ENCODE peak calls at places on chromosomes 1 and 21, in six cellular contexts. E is hippocampal formation, V is right lobe of liver, G is IMR-90, K is ELR, P is A549. Y is an unnamed sample.

GRCh38 chr1:171653796-171654704 is 1.6 kb upstream of the MYOC start:
- DNase-seq in V (peak), K (no peak), E (no peak), G (peak), P (no peak), Y (no peak)

GRCh38 chr1:61956012-61956645 is 213.8 kb downstream of the PATJ start:
- DNase-seq in E (no peak), G (no peak), K (no peak), V (no peak), P (no peak), Y (no peak)

GRCh38 chr1:156502396-156502748 is 1.8 kb upstream of the MEF2D start:
- DNase-seq in G (no peak), K (no peak), V (no peak), E (no peak), P (peak), Y (no peak)

GRCh38 chr1:55064861-55065263 is 25.5 kb downstream of the PCSK9 start:
- DNase-seq in V (peak), K (peak), E (no peak), G (peak), P (peak), Y (no peak)

GRCh38 chr1:113255038-113255727 is 135.1 kb upstream of the MAGI3 start:
- DNase-seq in V (peak), P (no peak), K (no peak), G (no peak), E (no peak), Y (no peak)

GRCh38 chr1:151570819-151571218 is 30.7 kb downstream of the TUFT1 start:
- DNase-seq in K (no peak), E (no peak), P (no peak), G (no peak), V (no peak), Y (no peak)

GRCh38 chr1:176187001-176187400 is 20.1 kb downstream of the COP1 start:
- DNase-seq in V (no peak), G (no peak), P (no peak), E (no peak), K (peak), Y (no peak)

GRCh38 chr1:40020447-40021085 is 20.0 kb upstream of the CAP1 start:
- DNase-seq in G (peak), V (no peak), E (no peak), P (no peak), K (no peak), Y (no peak)

GRCh38 chr1:201025571-201026002 is 2.1 kb upstream of the KIF21B start:
- DNase-seq in P (peak), V (no peak), G (peak), E (no peak), K (peak), Y (no peak)

GRCh38 chr1:218345673-218346390 is 696 bp downstream of the TGFB2 start:
- DNase-seq in V (no peak), G (peak), E (no peak), P (peak), K (peak), Y (no peak)

GRCh38 chr1:61073871-61074270 is 8.5 kb upstream of the NFIA start:
- DNase-seq in G (no peak), K (no peak), P (no peak), E (no peak), V (no peak), Y (no peak)

GRCh38 chr21:46083271-46084040 is 14.5 kb upstream of the COL6A2 start:
- DNase-seq in V (no peak), E (no peak), K (no peak), P (no peak), G (no peak), Y (no peak)

GRCh38 chr1:44785027-44785376 is 3.0 kb downstream of the BEST4 start:
- DNase-seq in V (no peak), K (no peak), G (no peak), E (no peak), P (no peak), Y (no peak)

GRCh38 chr1:2580691-2581090 is 5.9 kb upstream of the PRXL2B start:
- DNase-seq in G (no peak), K (no peak), V (no peak), P (no peak), E (no peak), Y (no peak)

GRCh38 chr21:35357041-35357780 is 308.1 kb upstream of the RUNX1 start:
- DNase-seq in E (no peak), G (no peak), P (no peak), K (no peak), V (no peak), Y (no peak)

GRCh38 chr1:6948416-6948815 is 163.2 kb downstream of the CAMTA1 start:
- DNase-seq in V (no peak), G (no peak), E (no peak), K (no peak), P (no peak), Y (no peak)

GRCh38 chr21:16588433-16588860 is 858.7 kb downstream of the USP25 start:
- DNase-seq in V (peak), K (peak), G (peak), E (peak), P (peak), Y (no peak)

GRCh38 chr1:96524100-96524499 is 197.5 kb upstream of the PTBP2 start:
- DNase-seq in G (no peak), E (peak), K (peak), P (no peak), V (no peak), Y (no peak)

GRCh38 chr1:168195199-168196135 is 16.7 kb downstream of the TIPRL start:
- DNase-seq in V (no peak), P (no peak), K (no peak), G (no peak), E (no peak), Y (no peak)

GRCh38 chr1:201307760-201308499 is 24.6 kb downstream of the PKP1 start:
- DNase-seq in V (no peak), E (no peak), P (peak), G (no peak), K (no peak), Y (peak)

GRCh38 chr1:204627436-204627835 is 58.1 kb downstream of the LRRN2 start:
- DNase-seq in G (no peak), P (no peak), K (no peak), E (no peak), V (no peak), Y (no peak)

GRCh38 chr1:192167941-192168685 is 9.9 kb downstream of the RGS18 start:
- DNase-seq in E (no peak), K (peak), V (no peak), G (peak), P (no peak), Y (no peak)

GRCh38 chr1:22756053-22756730 is 45.6 kb downstream of the EPHB2 start:
- DNase-seq in G (no peak), E (no peak), P (no peak), V (no peak), K (no peak), Y (no peak)

GRCh38 chr1:86258106-86258505 is 101.5 kb upstream of the COL24A1 start:
- DNase-seq in E (no peak), V (no peak), G (peak), P (no peak), K (peak), Y (no peak)

GRCh38 chr21:43308101-43308500 is 118.8 kb downstream of the SIK1 start:
- DNase-seq in V (no peak), P (no peak), E (no peak), K (no peak), G (no peak), Y (no peak)

GRCh38 chr1:5620997-5621396 is 371.2 kb downstream of the NPHP4 start:
- DNase-seq in V (no peak), P (peak), E (peak), G (no peak), K (no peak), Y (peak)

GRCh38 chr1:147723691-147724323 is 36.6 kb downstream of the GJA5 start:
- DNase-seq in G (no peak), P (peak), E (no peak), K (peak), V (no peak), Y (peak)

GRCh38 chr1:191498318-191498717 is 659.9 kb upstream of the RGS18 start:
- DNase-seq in V (no peak), P (no peak), E (no peak), G (peak), K (peak), Y (no peak)

GRCh38 chr1:235327559-235328270 is at the start of gene ARID4B:
- DNase-seq in K (no peak), V (peak), G (no peak), P (no peak), E (peak), Y (no peak)

GRCh38 chr1:208026880-208027438 is 116.0 kb upstream of the CD34 start:
- DNase-seq in G (no peak), P (no peak), V (no peak), E (no peak), K (no peak), Y (no peak)

GRCh38 chr1:77347646-77348045 is 65.8 kb downstream of the AK5 start:
- DNase-seq in P (peak), V (no peak), E (no peak), K (peak), G (peak), Y (peak)

GRCh38 chr21:35252831-35253230 is 203.7 kb upstream of the RUNX1 start:
- DNase-seq in G (peak), V (no peak), K (peak), E (no peak), P (no peak), Y (no peak)

GRCh38 chr1:30801826-30802198 is 44.2 kb upstream of the LAPTM5 start:
- DNase-seq in G (peak), V (peak), E (peak), K (peak), P (peak), Y (no peak)